ENCODE peak calls at places on chromosomes 6 and 20, in eight cellular contexts. One of them, this sample, is unnamed.

GRCh38 chr6:125868252-125868651 is 77.5 kb downstream of the NCOA7 start:
- DNase-seq in right lobe of liver: no peak
- DNase-seq in tibial artery: no peak
- DNase-seq in Peyer's patch: no peak
- DNase-seq in GM23338: no peak
- DNase-seq in effector memory CD4-positive, alpha-beta T cell: no peak
- DNase-seq in pancreas: no peak
- DNase-seq in psoas muscle: no peak
- DNase-seq in this sample: no peak

GRCh38 chr6:139732451-139732850 is 358.0 kb upstream of the CITED2 start:
- DNase-seq in tibial artery: peak; percentile 34
- DNase-seq in Peyer's patch: peak; percentile 57
- DNase-seq in right lobe of liver: no peak
- DNase-seq in pancreas: no peak
- DNase-seq in GM23338: no peak
- DNase-seq in psoas muscle: peak; percentile 27
- DNase-seq in effector memory CD4-positive, alpha-beta T cell: no peak
- DNase-seq in this sample: no peak

GRCh38 chr6:16239798-16240123 is 1.4 kb downstream of the GMPR start:
- DNase-seq in GM23338: peak; percentile 81
- DNase-seq in tibial artery: peak; percentile 85
- DNase-seq in right lobe of liver: no peak
- DNase-seq in effector memory CD4-positive, alpha-beta T cell: no peak
- DNase-seq in psoas muscle: no peak
- DNase-seq in Peyer's patch: no peak
- DNase-seq in pancreas: no peak
- DNase-seq in this sample: no peak

GRCh38 chr20:41169184-41169690 is 31.9 kb downstream of the PLCG1 start:
- DNase-seq in tibial artery: peak; percentile 0
- DNase-seq in effector memory CD4-positive, alpha-beta T cell: no peak
- DNase-seq in right lobe of liver: no peak
- DNase-seq in pancreas: peak; percentile 8
- DNase-seq in psoas muscle: no peak
- DNase-seq in Peyer's patch: no peak
- DNase-seq in GM23338: no peak
- DNase-seq in this sample: peak; percentile 29

GRCh38 chr6:160379464-160379863 is 31.3 kb downstream of the SLC22A3 start:
- DNase-seq in psoas muscle: no peak
- DNase-seq in tibial artery: no peak
- DNase-seq in GM23338: no peak
- DNase-seq in Peyer's patch: no peak
- DNase-seq in pancreas: no peak
- DNase-seq in effector memory CD4-positive, alpha-beta T cell: no peak
- DNase-seq in right lobe of liver: no peak
- DNase-seq in this sample: no peak

GRCh38 chr6:112086744-112087135 is 542 bp downstream of the TUBE1 start:
- DNase-seq in right lobe of liver: no peak
- DNase-seq in GM23338: peak; percentile 56
- DNase-seq in psoas muscle: no peak
- DNase-seq in tibial artery: no peak
- DNase-seq in pancreas: no peak
- DNase-seq in Peyer's patch: no peak
- DNase-seq in effector memory CD4-positive, alpha-beta T cell: no peak
- DNase-seq in this sample: no peak

GRCh38 chr6:2877960-2878359 is 25.1 kb downstream of the SERPINB9 start:
- DNase-seq in effector memory CD4-positive, alpha-beta T cell: peak; percentile 46
- DNase-seq in Peyer's patch: no peak
- DNase-seq in psoas muscle: no peak
- DNase-seq in tibial artery: no peak
- DNase-seq in GM23338: no peak
- DNase-seq in pancreas: no peak
- DNase-seq in right lobe of liver: no peak
- DNase-seq in this sample: no peak

GRCh38 chr6:1024587-1024986 is 287.3 kb upstream of the FOXQ1 start:
- DNase-seq in pancreas: no peak
- DNase-seq in tibial artery: no peak
- DNase-seq in psoas muscle: no peak
- DNase-seq in effector memory CD4-positive, alpha-beta T cell: no peak
- DNase-seq in GM23338: no peak
- DNase-seq in Peyer's patch: no peak
- DNase-seq in right lobe of liver: no peak
- DNase-seq in this sample: no peak

DNA sequence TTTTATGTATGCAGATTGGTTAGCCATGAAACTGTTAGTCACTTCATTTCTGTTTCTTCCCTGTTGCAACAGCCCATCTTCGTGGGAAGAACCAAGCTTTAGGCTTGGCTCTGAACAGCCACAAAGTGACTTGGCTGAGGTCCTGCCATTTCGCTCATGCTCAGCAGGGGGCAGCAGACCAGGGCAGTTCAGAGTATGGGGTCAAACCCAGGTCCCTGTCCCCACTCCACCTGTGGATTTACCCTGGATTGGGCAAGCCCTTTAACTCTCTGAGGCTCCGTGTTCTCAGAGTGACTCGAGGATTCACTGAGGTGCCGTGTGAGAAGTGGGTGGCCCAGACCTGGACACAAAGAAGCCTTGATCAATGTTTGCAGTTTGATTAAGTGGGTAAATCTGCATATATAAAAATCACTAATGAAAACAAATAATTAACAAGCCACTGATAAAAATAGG is 19.8 kb upstream of the MAP1LC3A start:
- DNase-seq in right lobe of liver: peak; percentile 64
- DNase-seq in tibial artery: peak; percentile 52
- DNase-seq in effector memory CD4-positive, alpha-beta T cell: no peak
- DNase-seq in Peyer's patch: peak; percentile 82
- DNase-seq in GM23338: peak; percentile 78
- DNase-seq in pancreas: peak; percentile 37
- DNase-seq in psoas muscle: peak; percentile 62
- DNase-seq in this sample: peak; percentile 83
- H3K4me3 ChIP-seq in right lobe of liver: no peak overlapping the region
- H3K4me3 ChIP-seq in tibial artery: no peak overlapping the region
- H3K4me3 ChIP-seq in effector memory CD4-positive, alpha-beta T cell: no peak overlapping the region
- H3K4me3 ChIP-seq in Peyer's patch: no peak overlapping the region
- H3K4me3 ChIP-seq in GM23338: no peak overlapping the region
- H3K4me3 ChIP-seq in pancreas: no peak overlapping the region
- H3K4me3 ChIP-seq in psoas muscle: no peak overlapping the region
- H3K4me3 ChIP-seq in this sample: no peak overlapping the region

GRCh38 chr20:17872920-17873319 is 95.7 kb downstream of the SNX5 start:
- DNase-seq in pancreas: no peak
- DNase-seq in tibial artery: peak; percentile 9
- DNase-seq in psoas muscle: no peak
- DNase-seq in GM23338: no peak
- DNase-seq in effector memory CD4-positive, alpha-beta T cell: no peak
- DNase-seq in right lobe of liver: no peak
- DNase-seq in Peyer's patch: peak; percentile 39
- DNase-seq in this sample: no peak

GRCh38 chr20:17875106-17875980 is 93.3 kb downstream of the SNX5 start:
- DNase-seq in right lobe of liver: peak; percentile 93
- DNase-seq in GM23338: no peak
- DNase-seq in psoas muscle: peak; percentile 79
- DNase-seq in effector memory CD4-positive, alpha-beta T cell: no peak
- DNase-seq in tibial artery: peak; percentile 76
- DNase-seq in Peyer's patch: peak; percentile 94
- DNase-seq in pancreas: peak; percentile 98
- DNase-seq in this sample: peak; percentile 61

GRCh38 chr20:17874271-17875105 is 94.1 kb downstream of the SNX5 start:
- DNase-seq in pancreas: no peak
- DNase-seq in right lobe of liver: no peak
- DNase-seq in effector memory CD4-positive, alpha-beta T cell: no peak
- DNase-seq in GM23338: no peak
- DNase-seq in psoas muscle: no peak
- DNase-seq in tibial artery: peak; percentile 7
- DNase-seq in Peyer's patch: no peak
- DNase-seq in this sample: no peak

GRCh38 chr20:17872434-17872833 is 96.2 kb downstream of the SNX5 start:
- DNase-seq in tibial artery: no peak
- DNase-seq in GM23338: no peak
- DNase-seq in right lobe of liver: no peak
- DNase-seq in pancreas: no peak
- DNase-seq in psoas muscle: no peak
- DNase-seq in effector memory CD4-positive, alpha-beta T cell: no peak
- DNase-seq in Peyer's patch: no peak
- DNase-seq in this sample: no peak

DNA sequence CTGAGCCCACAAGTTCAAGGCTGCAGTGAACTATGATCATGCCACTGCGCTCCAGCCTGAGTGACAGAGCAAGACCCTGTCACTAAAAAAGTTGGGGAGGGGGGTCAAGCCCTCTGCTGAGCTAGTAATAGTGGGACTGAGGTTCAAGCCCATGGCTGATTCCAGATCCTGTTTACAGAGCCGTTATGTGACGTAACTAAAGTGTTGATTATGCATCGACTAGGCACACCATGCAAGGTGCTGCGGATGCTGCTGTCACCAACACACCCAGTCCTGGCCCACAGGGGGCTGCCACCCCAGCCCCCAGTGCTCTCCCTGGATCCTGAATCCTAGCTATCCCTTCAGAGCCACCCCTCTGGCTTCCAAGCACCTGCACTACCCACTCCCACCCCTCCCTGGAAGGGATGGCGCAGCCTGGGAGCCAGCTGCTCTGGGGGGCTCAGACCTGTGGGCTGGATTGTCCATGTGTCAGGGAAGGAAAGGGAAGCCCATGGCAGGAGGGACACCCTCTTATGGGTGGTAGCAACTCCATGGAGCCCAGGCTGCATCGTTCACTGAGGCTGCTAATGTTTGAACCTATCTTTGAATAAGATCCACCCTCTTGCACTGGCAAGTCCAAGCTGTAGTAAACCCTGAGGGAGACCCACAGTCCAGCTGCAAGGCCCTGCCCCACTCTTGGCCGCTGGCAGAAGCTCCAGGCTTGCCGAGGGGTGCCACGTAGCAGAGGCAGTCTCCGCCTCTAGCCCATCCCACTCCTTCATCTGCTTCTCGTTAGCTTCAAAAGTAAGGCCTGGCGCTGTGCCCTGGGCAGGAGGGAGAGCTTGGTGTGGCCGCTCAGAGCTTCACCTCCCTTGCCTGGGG is 95.0 kb downstream of the SNX5 start:
- DNase-seq in psoas muscle: peak; percentile 89
- DNase-seq in right lobe of liver: peak; percentile 91
- DNase-seq in GM23338: peak; percentile 47
- DNase-seq in effector memory CD4-positive, alpha-beta T cell: no peak
- DNase-seq in pancreas: peak; percentile 96
- DNase-seq in tibial artery: peak; percentile 91
- DNase-seq in Peyer's patch: peak; percentile 90
- DNase-seq in this sample: no peak
- H3K4me1 ChIP-seq in psoas muscle: no peaks in the 10 kb centered on the region
- H3K4me1 ChIP-seq in right lobe of liver: no peaks in the 10 kb centered on the region
- H3K4me1 ChIP-seq in GM23338: peaks cover 55% of the 10 kb centered on the region
- H3K4me1 ChIP-seq in effector memory CD4-positive, alpha-beta T cell: no peaks in the 10 kb centered on the region
- H3K4me1 ChIP-seq in pancreas: peaks cover 35% of the 10 kb centered on the region
- H3K4me1 ChIP-seq in tibial artery: peaks cover 4% of the 10 kb centered on the region
- H3K4me1 ChIP-seq in Peyer's patch: peaks cover 44% of the 10 kb centered on the region
- H3K4me1 ChIP-seq in this sample: peaks cover 48% of the 10 kb centered on the region

DNA sequence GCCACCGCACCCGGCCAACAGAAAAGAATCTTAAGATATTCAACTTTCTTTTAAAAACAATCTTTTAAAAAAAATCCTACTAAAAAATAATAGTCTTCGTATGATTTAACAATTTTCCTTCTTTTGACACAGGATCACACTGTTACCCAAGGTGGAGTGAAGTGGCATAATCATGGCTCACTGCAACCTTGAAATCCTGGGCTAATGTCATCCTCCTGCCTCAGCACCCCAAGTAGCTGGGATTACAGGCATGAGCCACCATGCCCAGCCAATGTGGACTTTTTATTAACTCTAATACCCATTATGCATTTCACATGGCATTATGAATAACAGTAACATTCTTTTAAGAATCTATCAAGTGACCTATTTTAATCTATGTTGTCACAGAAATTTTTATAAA is 20.8 kb downstream of the RBM39 start:
- DNase-seq in Peyer's patch: no peak
- DNase-seq in tibial artery: no peak
- DNase-seq in psoas muscle: no peak
- DNase-seq in pancreas: no peak
- DNase-seq in effector memory CD4-positive, alpha-beta T cell: no peak
- DNase-seq in right lobe of liver: no peak
- DNase-seq in GM23338: no peak
- DNase-seq in this sample: no peak
- H3K36me3 ChIP-seq in Peyer's patch: peaks cover 14% of the 10 kb centered on the region
- H3K36me3 ChIP-seq in tibial artery: peaks cover 100% of the 10 kb centered on the region
- H3K36me3 ChIP-seq in psoas muscle: peaks cover 100% of the 10 kb centered on the region
- H3K36me3 ChIP-seq in pancreas: peaks cover 80% of the 10 kb centered on the region
- H3K36me3 ChIP-seq in effector memory CD4-positive, alpha-beta T cell: peaks cover 94% of the 10 kb centered on the region
- H3K36me3 ChIP-seq in right lobe of liver: peaks cover 100% of the 10 kb centered on the region
- H3K36me3 ChIP-seq in GM23338: peaks cover 99% of the 10 kb centered on the region
- H3K36me3 ChIP-seq in this sample: peaks cover 35% of the 10 kb centered on the region

GRCh38 chr20:33732166-33732970 is 572 bp downstream of the ZNF341 start:
- DNase-seq in effector memory CD4-positive, alpha-beta T cell: peak; percentile 82
- DNase-seq in Peyer's patch: peak; percentile 94
- DNase-seq in tibial artery: peak; percentile 72
- DNase-seq in GM23338: peak; percentile 87
- DNase-seq in right lobe of liver: peak; percentile 91
- DNase-seq in pancreas: peak; percentile 92
- DNase-seq in psoas muscle: peak; percentile 87
- DNase-seq in this sample: peak; percentile 100

GRCh38 chr20:33736962-33737361 is 5.2 kb downstream of the ZNF341 start:
- DNase-seq in GM23338: no peak
- DNase-seq in psoas muscle: no peak
- DNase-seq in Peyer's patch: no peak
- DNase-seq in pancreas: no peak
- DNase-seq in effector memory CD4-positive, alpha-beta T cell: no peak
- DNase-seq in right lobe of liver: no peak
- DNase-seq in tibial artery: no peak
- DNase-seq in this sample: no peak

GRCh38 chr20:33730946-33731692 is 677 bp upstream of the ZNF341 start:
- DNase-seq in right lobe of liver: no peak
- DNase-seq in effector memory CD4-positive, alpha-beta T cell: no peak
- DNase-seq in Peyer's patch: no peak
- DNase-seq in tibial artery: no peak
- DNase-seq in GM23338: no peak
- DNase-seq in pancreas: no peak
- DNase-seq in psoas muscle: no peak
- DNase-seq in this sample: no peak

GRCh38 chr20:33731693-33732165 is at the start of gene ZNF341:
- DNase-seq in tibial artery: peak; percentile 76
- DNase-seq in Peyer's patch: peak; percentile 95
- DNase-seq in right lobe of liver: no peak
- DNase-seq in psoas muscle: peak; percentile 89
- DNase-seq in pancreas: peak; percentile 89
- DNase-seq in effector memory CD4-positive, alpha-beta T cell: no peak
- DNase-seq in GM23338: peak; percentile 91
- DNase-seq in this sample: no peak

DNA sequence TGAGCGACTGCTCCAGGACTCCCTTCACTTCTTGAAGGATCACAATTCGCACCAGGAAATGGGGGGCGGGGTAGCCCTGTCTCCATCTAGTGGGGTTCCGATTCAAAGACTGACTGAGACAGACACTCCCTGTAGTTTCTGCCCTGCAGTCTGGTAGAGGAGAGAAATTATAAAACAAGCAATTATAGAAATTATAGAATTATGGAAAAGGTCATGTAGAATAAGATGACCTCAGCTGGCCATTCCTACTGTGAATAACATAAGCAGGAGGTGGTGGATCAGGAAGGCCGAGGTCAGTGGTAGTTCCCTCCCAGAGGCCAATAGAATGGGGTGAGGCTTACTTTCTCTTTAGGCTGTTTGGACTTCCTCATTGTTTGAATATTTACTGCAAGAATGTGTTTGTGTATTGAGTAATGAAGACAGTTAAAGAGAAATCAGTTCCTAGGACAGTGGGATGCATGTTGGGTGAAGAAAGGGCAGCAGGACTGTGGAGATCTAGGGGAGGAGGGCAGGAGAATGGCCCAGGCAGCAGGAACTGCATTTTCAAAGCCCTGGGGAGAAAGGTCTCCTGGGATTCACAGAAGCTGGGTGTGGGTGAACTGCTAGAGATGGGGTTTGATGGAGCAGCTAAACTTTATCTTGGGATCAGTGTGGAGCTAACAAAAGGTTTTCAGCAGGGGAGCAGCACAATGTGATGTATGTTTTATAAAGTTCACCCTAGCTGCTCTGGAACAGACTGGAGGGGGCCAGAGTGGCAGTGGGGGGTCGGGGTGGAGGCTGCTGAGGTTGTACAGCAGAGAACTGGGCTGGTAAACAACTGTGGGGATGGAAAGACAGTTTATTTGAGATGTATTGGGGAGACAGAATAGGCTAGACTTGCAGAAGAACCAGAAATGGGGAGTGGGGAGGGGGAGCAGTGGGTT is 2.1 kb downstream of the ZNF341 start:
- DNase-seq in Peyer's patch: peak; percentile 78
- DNase-seq in tibial artery: no peak
- DNase-seq in right lobe of liver: peak; percentile 44
- DNase-seq in effector memory CD4-positive, alpha-beta T cell: no peak
- DNase-seq in GM23338: peak; percentile 49
- DNase-seq in psoas muscle: no peak
- DNase-seq in pancreas: no peak
- DNase-seq in this sample: peak; percentile 91
- H3K4me3 ChIP-seq in Peyer's patch: peak overlapping the region; percentile 2
- H3K4me3 ChIP-seq in tibial artery: no peak overlapping the region
- H3K4me3 ChIP-seq in right lobe of liver: no peak overlapping the region
- H3K4me3 ChIP-seq in effector memory CD4-positive, alpha-beta T cell: no peak overlapping the region
- H3K4me3 ChIP-seq in GM23338: no peak overlapping the region
- H3K4me3 ChIP-seq in psoas muscle: no peak overlapping the region
- H3K4me3 ChIP-seq in pancreas: no peak overlapping the region
- H3K4me3 ChIP-seq in this sample: no peak overlapping the region